ENCODE peak calls at places on chromosomes 3 and 15, in eight cellular contexts. B is effector memory CD8-positive, alpha-beta T cell; R is NCI-H1105; M is upper lobe of right lung; V is CD8-positive, alpha-beta T cell; H is fibroblast of mammary gland; F is dermis blood vessel endothelial cell; I is GM23248. C is an unnamed sample.
A peak's percentile ranks its signal among the peaks of the same experiment; 100 is the strongest.

GRCh38 chr3:67605377-67605776 is 49.0 kb downstream of the SUCLG2 start:
- DNase-seq in M (no peak), F (peak; percentile 65), H (peak; percentile 81), R (no peak), I (peak; percentile 86), B (no peak), V (no peak), C (no peak)

GRCh38 chr3:178787960-178788359 is 251.7 kb downstream of the KCNMB2 start:
- DNase-seq in B (no peak), V (no peak), F (no peak), R (no peak), H (no peak), I (no peak), M (no peak), C (no peak)

GRCh38 chr3:192128922-192129321 is 598.4 kb downstream of the FGF12 start:
- DNase-seq in R (no peak), F (no peak), M (no peak), V (no peak), I (no peak), B (no peak), H (no peak), C (no peak)

GRCh38 chr15:42686281-42686680 is 50.6 kb downstream of the CDAN1 start:
- DNase-seq in H (no peak), R (no peak), V (no peak), B (no peak), M (no peak), F (no peak), I (no peak), C (no peak)

GRCh38 chr15:86167816-86168215 is 88.1 kb downstream of the AGBL1 start:
- DNase-seq in M (no peak), F (no peak), B (no peak), I (no peak), H (no peak), R (no peak), V (no peak), C (no peak)

GRCh38 chr3:114584734-114585371 is 291.0 kb downstream of the TIGIT start:
- DNase-seq in F (no peak), M (no peak), H (peak; percentile 25), R (no peak), B (no peak), V (no peak), I (no peak), C (no peak)

GRCh38 chr3:36894924-36895323 is 49.9 kb downstream of the TRANK1 start:
- DNase-seq in R (no peak), H (no peak), M (no peak), B (no peak), V (no peak), I (no peak), F (no peak), C (no peak)

GRCh38 chr3:128815318-128816064 is 63.9 kb upstream of the ACAD9 start:
- DNase-seq in F (no peak), V (no peak), H (no peak), R (no peak), M (no peak), I (no peak), B (no peak), C (no peak)

GRCh38 chr15:25171856-25172687 is 217.3 kb downstream of the SNRPN start:
- DNase-seq in R (no peak), H (no peak), V (peak; percentile 38), M (peak; percentile 57), F (no peak), B (no peak), I (no peak), C (peak; percentile 50)

GRCh38 chr3:59247402-59247841 is 197.6 kb upstream of the CFAP20DC start:
- DNase-seq in F (no peak), H (no peak), R (no peak), B (no peak), I (no peak), V (no peak), M (no peak), C (no peak)

GRCh38 chr3:186638259-186638658 is 1.9 kb upstream of the FETUB start:
- DNase-seq in V (no peak), F (no peak), R (no peak), M (no peak), H (no peak), I (no peak), B (no peak), C (no peak)

GRCh38 chr3:81198766-81199165 is 562.7 kb downstream of the GBE1 start:
- DNase-seq in R (no peak), V (no peak), M (no peak), H (peak; percentile 6), I (no peak), B (no peak), F (no peak), C (no peak)

GRCh38 chr3:6516694-6517093 is 344.2 kb upstream of the GRM7 start:
- DNase-seq in I (no peak), H (no peak), V (no peak), M (no peak), R (no peak), F (no peak), B (no peak), C (no peak)

GRCh38 chr3:172522871-172523818 is at the start of gene TNFSF10:
- DNase-seq in R (no peak), F (peak; percentile 79), H (peak; percentile 34), V (peak; percentile 81), M (peak; percentile 77), I (peak; percentile 47), B (peak; percentile 55), C (peak; percentile 82)

GRCh38 chr3:58462829-58463180 is 29.1 kb upstream of the KCTD6 start:
- DNase-seq in I (no peak), H (no peak), B (no peak), R (no peak), V (peak; percentile 27), F (no peak), M (no peak), C (no peak)

GRCh38 chr3:34859741-34860140 is 779.6 kb upstream of the ARPP21 start:
- DNase-seq in I (no peak), V (no peak), F (no peak), M (no peak), H (no peak), B (no peak), R (no peak), C (no peak)

GRCh38 chr15:33859992-33860545 is 108.2 kb upstream of the CHRM5 start:
- DNase-seq in M (no peak), V (no peak), R (no peak), F (no peak), H (no peak), I (no peak), B (no peak), C (no peak)

C was measured in sigmoid colon.